ENCODE peak calls at places on chromosomes 3 and 15, in nine cellular contexts. D is right lobe of liver, G is fibroblast of pulmonary artery, J is body of pancreas, K is stomach, Q is brain microvascular endothelial cell, R is lung, X is right atrium auricular region, V is adrenal gland. C is an unnamed sample.

GRCh38 chr3:100210777-100211145 is 50.0 kb upstream of the TBC1D23 start:
- DNase-seq in J (no peak), G (peak), V (no peak), D (no peak), R (no peak), Q (peak), X (no peak), K (no peak), C (peak)

GRCh38 chr15:64092864-64093626 is 593 bp downstream of the CIAO2A start:
- DNase-seq in K (peak), J (peak), R (peak), X (no peak), D (peak), G (peak), Q (peak), V (peak), C (peak)

GRCh38 chr3:155102329-155102728 is 22.2 kb downstream of the MME start:
- DNase-seq in K (no peak), V (no peak), D (no peak), J (no peak), Q (peak), G (no peak), R (no peak), X (no peak), C (peak)

GRCh38 chr3:138082085-138082991 is 33.1 kb downstream of the DZIP1L start:
- DNase-seq in K (peak), D (no peak), Q (peak), G (peak), R (no peak), X (peak), V (no peak), J (no peak), C (peak)

GRCh38 chr3:10004960-10005564 is 18.4 kb upstream of the EMC3 start:
- DNase-seq in V (peak), K (no peak), R (no peak), X (no peak), D (peak), Q (peak), J (no peak), G (peak), C (peak)

GRCh38 chr3:7407107-7407506 is 546.2 kb downstream of the GRM7 start:
- DNase-seq in D (no peak), G (no peak), Q (no peak), R (no peak), J (no peak), X (no peak), K (no peak), V (no peak), C (no peak)

GRCh38 chr3:16516695-16517481 is 3.4 kb upstream of the RFTN1 start:
- DNase-seq in R (no peak), V (peak), K (no peak), J (no peak), Q (no peak), D (no peak), G (peak), X (peak), C (peak)

GRCh38 chr3:10974131-10974530 is 18.4 kb upstream of the SLC6A1 start:
- DNase-seq in D (no peak), X (no peak), V (no peak), R (no peak), G (no peak), K (no peak), Q (no peak), J (no peak), C (no peak)

GRCh38 chr3:21377366-21377765 is 373.6 kb downstream of the ZNF385D start:
- DNase-seq in J (no peak), Q (no peak), X (no peak), K (no peak), V (no peak), G (no peak), D (no peak), R (no peak), C (no peak)

GRCh38 chr15:29129221-29129620 is 140.4 kb downstream of the NSMCE3 start:
- DNase-seq in X (no peak), Q (no peak), R (no peak), D (no peak), J (peak), G (no peak), V (no peak), K (no peak), C (no peak)

GRCh38 chr3:193903976-193904375 is 232.0 kb upstream of the HES1 start:
- DNase-seq in K (no peak), V (no peak), Q (no peak), R (no peak), D (no peak), X (no peak), J (no peak), G (no peak), C (no peak)

GRCh38 chr3:52533623-52534280 is at the start of gene NT5DC2:
- DNase-seq in D (peak), J (peak), G (peak), R (no peak), K (peak), V (peak), Q (peak), X (peak), C (peak)

GRCh38 chr15:95737051-95737450 is 593.4 kb upstream of the NR2F2 start:
- DNase-seq in V (no peak), Q (no peak), G (no peak), K (no peak), D (no peak), R (no peak), X (no peak), J (no peak), C (no peak)

GRCh38 chr3:36700537-36701248 is 63.7 kb downstream of the DCLK3 start:
- DNase-seq in R (peak), V (peak), G (peak), X (no peak), D (peak), K (no peak), Q (peak), J (peak), C (peak)

GRCh38 chr3:189834462-189834861 is 203.3 kb downstream of the TP63 start:
- DNase-seq in V (no peak), K (no peak), R (no peak), Q (no peak), J (no peak), X (no peak), G (no peak), D (no peak), C (no peak)

GRCh38 chr15:38129531-38130199 is 123.0 kb upstream of the SPRED1 start:
- DNase-seq in K (peak), V (peak), J (peak), X (peak), D (no peak), G (peak), Q (peak), R (peak), C (peak)

GRCh38 chr3:152298393-152299242 is 29.9 kb downstream of the MBNL1 start:
- DNase-seq in X (no peak), D (peak), R (peak), G (peak), J (peak), Q (peak), V (peak), K (peak), C (peak)

GRCh38 chr3:50411229-50411628 is 51.9 kb upstream of the TMEM115 start:
- DNase-seq in G (no peak), V (no peak), X (no peak), K (no peak), D (no peak), Q (no peak), J (no peak), R (no peak), C (no peak)

GRCh38 chr3:34619990-34620389 is 821.6 kb downstream of the PDCD6IP start:
- DNase-seq in X (no peak), G (peak), R (no peak), V (no peak), J (no peak), K (no peak), Q (no peak), D (no peak), C (peak)

GRCh38 chr15:88525418-88525817 is 21.1 kb downstream of the DET1 start:
- DNase-seq in R (no peak), J (no peak), X (no peak), D (no peak), Q (no peak), K (no peak), V (no peak), G (no peak), C (no peak)

GRCh38 chr3:51948016-51948580 is 5.9 kb downstream of the PARP3 start:
- DNase-seq in D (peak), K (no peak), R (no peak), J (no peak), Q (no peak), G (no peak), V (no peak), X (no peak), C (no peak)

GRCh38 chr3:163622384-163622783 is 1455.9 kb downstream of the SI start:
- DNase-seq in G (peak), K (no peak), V (no peak), Q (peak), R (no peak), X (no peak), J (no peak), D (no peak), C (peak)

GRCh38 chr3:63922800-63923199 is 10.6 kb upstream of the SCAANT1 start:
- DNase-seq in R (no peak), J (no peak), D (no peak), V (no peak), X (no peak), Q (no peak), G (no peak), K (no peak), C (no peak)

GRCh38 chr3:177680442-177680821 is 483.1 kb upstream of the TBL1XR1 start:
- DNase-seq in D (no peak), X (no peak), Q (no peak), K (no peak), V (no peak), R (no peak), J (no peak), G (no peak), C (peak)

GRCh38 chr3:8560608-8561007 is 59.0 kb downstream of the LMCD1 start:
- DNase-seq in V (no peak), J (no peak), X (peak), R (no peak), D (no peak), G (peak), K (no peak), Q (peak), C (peak)

GRCh38 chr3:16102905-16103364 is 71.5 kb upstream of the GALNT15 start:
- DNase-seq in J (no peak), D (no peak), K (no peak), Q (peak), G (peak), X (no peak), V (no peak), R (no peak), C (peak)

GRCh38 chr3:116524455-116524854 is 79.2 kb upstream of the LSAMP start:
- DNase-seq in G (no peak), R (no peak), K (no peak), V (no peak), X (no peak), Q (no peak), D (no peak), J (no peak), C (no peak)

GRCh38 chr3:50372349-50372748 is 13.0 kb upstream of the TMEM115 start:
- DNase-seq in G (no peak), R (no peak), K (no peak), Q (no peak), J (no peak), V (no peak), D (no peak), X (no peak), C (no peak)

GRCh38 chr3:12495749-12496452 is 11.6 kb downstream of the TSEN2 start:
- DNase-seq in K (no peak), R (no peak), G (no peak), J (no peak), V (no peak), D (no peak), Q (no peak), X (no peak), C (no peak)
- TF ChIP-seq CTCF in K (no peak), R (no peak), G (peak), J (no peak), V (no peak), D (no peak), Q (peak), X (no peak), C (no peak)

GRCh38 chr3:120767106-120767505 is 24.6 kb downstream of the GTF2E1 start:
- DNase-seq in R (no peak), J (no peak), X (no peak), G (peak), V (no peak), D (no peak), Q (no peak), K (no peak), C (no peak)

GRCh38 chr3:120764206-120764605 is 21.7 kb downstream of the GTF2E1 start:
- DNase-seq in K (no peak), Q (no peak), J (no peak), G (no peak), D (no peak), V (no peak), X (no peak), R (no peak), C (no peak)

GRCh38 chr3:120766576-120766975 is 24.0 kb downstream of the GTF2E1 start:
- DNase-seq in K (no peak), Q (no peak), V (no peak), G (no peak), D (no peak), X (no peak), R (no peak), J (no peak), C (no peak)

GRCh38 chr3:120763601-120764000 is 21.1 kb downstream of the GTF2E1 start:
- DNase-seq in R (no peak), K (no peak), V (no peak), G (peak), Q (no peak), D (no peak), J (no peak), X (no peak), C (peak)

GRCh38 chr3:120765830-120766511 is 23.4 kb downstream of the GTF2E1 start:
- DNase-seq in V (no peak), Q (no peak), J (no peak), K (no peak), X (no peak), R (no peak), G (no peak), D (no peak), C (no peak)
- H3K4me3 ChIP-seq in V (no peak), Q (no peak), J (no peak), K (no peak), X (no peak), R (no peak), G (no peak), D (no peak), C (no peak)

GRCh38 chr3:12670789-12671450 is 7.0 kb upstream of the RAF1 start:
- DNase-seq in G (no peak), D (peak), X (no peak), J (no peak), Q (no peak), R (no peak), V (no peak), K (no peak), C (no peak)
- TF ChIP-seq CTCF in G (no peak), D (no peak), X (no peak), J (no peak), Q (no peak), R (no peak), V (no peak), K (no peak), C (no peak)

GRCh38 chr15:100923902-100924301 is 4.7 kb downstream of the LRRK1 start:
- DNase-seq in K (no peak), V (no peak), R (no peak), D (no peak), J (no peak), Q (no peak), X (peak), G (no peak), C (no peak)

GRCh38 chr15:100924436-100924835 is 5.3 kb downstream of the LRRK1 start:
- DNase-seq in G (no peak), V (no peak), K (no peak), D (no peak), Q (no peak), X (no peak), J (no peak), R (no peak), C (no peak)

GRCh38 chr15:100925480-100925879 is 6.3 kb downstream of the LRRK1 start:
- DNase-seq in G (no peak), J (no peak), Q (no peak), V (no peak), D (no peak), R (no peak), K (no peak), X (no peak), C (no peak)

GRCh38 chr15:100922192-100923040 is 3.3 kb downstream of the LRRK1 start:
- DNase-seq in J (no peak), X (no peak), V (no peak), K (no peak), Q (no peak), G (no peak), D (no peak), R (no peak), C (no peak)

GRCh38 chr15:100923076-100923475 is 3.9 kb downstream of the LRRK1 start:
- DNase-seq in G (no peak), D (no peak), V (no peak), R (no peak), X (no peak), J (no peak), Q (no peak), K (no peak), C (no peak)
- H3K4me3 ChIP-seq in G (no peak), D (no peak), V (no peak), R (no peak), X (no peak), J (no peak), Q (no peak), K (no peak), C (no peak)

GRCh38 chr3:182921665-182922355 is 58.5 kb downstream of the DCUN1D1 start:
- DNase-seq in K (no peak), Q (no peak), X (no peak), G (peak), V (no peak), D (no peak), J (no peak), R (no peak), C (peak)

GRCh38 chr3:182925330-182925943 is 54.9 kb downstream of the DCUN1D1 start:
- DNase-seq in J (no peak), D (no peak), R (no peak), V (peak), X (no peak), K (no peak), G (peak), Q (peak), C (peak)

GRCh38 chr3:182920515-182921084 is 59.7 kb downstream of the DCUN1D1 start:
- DNase-seq in R (no peak), Q (no peak), K (no peak), D (no peak), V (peak), X (no peak), G (no peak), J (peak), C (peak)

DNA sequence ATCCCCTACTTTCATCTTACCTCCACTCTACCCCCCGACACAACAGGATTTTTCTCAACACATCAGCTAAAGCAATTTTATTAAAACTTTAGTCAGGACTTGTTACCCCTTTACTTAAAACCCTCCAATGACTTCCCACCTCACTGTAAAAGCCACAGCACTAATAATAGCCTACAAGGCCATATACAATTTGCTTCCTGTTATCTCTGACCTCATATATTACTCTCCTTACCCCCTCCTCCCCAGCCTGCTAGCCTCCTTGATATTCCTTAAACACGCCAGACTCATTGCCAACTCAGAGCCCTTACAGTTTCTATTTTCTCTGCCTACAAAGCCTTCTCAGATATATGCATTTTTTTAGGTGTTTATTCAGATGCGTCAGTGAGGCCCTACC is 54.4 kb downstream of the DCUN1D1 start:
- DNase-seq in D (no peak), J (no peak), Q (no peak), R (no peak), X (no peak), V (no peak), K (no peak), G (no peak), C (no peak)
- TF ChIP-seq CTCF in D (no peak), J (no peak), Q (no peak), R (no peak), X (no peak), V (no peak), K (no peak), G (no peak), C (no peak)

DNA sequence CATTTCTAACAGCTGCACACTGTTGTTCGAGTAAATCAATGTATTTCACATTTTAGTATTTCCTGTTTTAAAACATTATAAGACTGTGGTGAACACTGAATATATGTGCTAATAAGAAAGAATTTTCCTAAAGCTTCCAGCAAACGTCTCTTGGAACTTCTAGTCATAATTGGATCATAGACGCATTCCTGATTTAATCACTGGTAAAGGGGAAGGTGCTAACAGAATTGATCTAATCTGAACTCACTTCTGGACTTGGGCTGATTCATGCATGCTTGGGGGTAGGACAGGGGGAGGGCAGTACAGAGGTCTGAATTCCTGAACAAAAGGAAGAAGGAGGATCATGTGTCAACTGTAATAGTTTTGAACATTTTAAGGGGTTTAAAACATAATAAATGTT is 7.3 kb upstream of the LEKR1 start:
- DNase-seq in R (no peak), K (no peak), X (no peak), V (no peak), J (no peak), D (no peak), G (peak), Q (peak), C (peak)
- H3K4me3 ChIP-seq in R (no peak), K (no peak), X (no peak), V (no peak), J (no peak), D (no peak), G (no peak), Q (no peak), C (no peak)

DNA sequence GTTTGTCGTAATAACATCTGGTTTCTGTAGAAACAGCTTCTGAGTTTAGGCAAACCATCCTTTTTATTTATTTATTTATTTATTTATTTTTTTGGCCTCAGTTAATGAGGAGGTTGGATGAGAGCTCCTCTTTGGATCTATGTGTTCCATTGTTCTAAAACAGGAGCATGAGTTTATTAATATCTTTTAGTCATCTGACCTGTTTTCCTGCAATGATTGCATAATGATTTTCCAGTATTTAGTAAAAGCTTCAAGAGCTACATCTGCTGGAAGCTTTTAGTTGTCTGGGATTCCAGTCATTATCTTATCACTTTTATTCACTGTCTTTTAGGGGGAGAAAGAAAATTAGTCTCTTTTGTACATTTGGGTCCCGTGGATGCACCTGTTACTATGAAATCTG is 1270.1 kb downstream of the ROBO1 start:
- DNase-seq in D (no peak), J (no peak), K (no peak), V (no peak), G (peak), Q (no peak), R (no peak), X (no peak), C (no peak)
- TF ChIP-seq CTCF in D (no peak), J (no peak), K (no peak), V (peak), G (no peak), Q (no peak), R (no peak), X (no peak), C (no peak)

GRCh38 chr3:175735866-175736265 is 876.7 kb downstream of the NAALADL2 start:
- DNase-seq in Q (no peak), D (no peak), G (no peak), J (no peak), K (no peak), R (no peak), V (no peak), X (no peak), C (no peak)
- H3K4me3 ChIP-seq in Q (no peak), D (no peak), G (no peak), J (no peak), K (no peak), R (no peak), V (no peak), X (no peak), C (no peak)